ENCODE peak calls at places on chromosomes 16 and 17, in five cellular contexts. U is cardiac muscle cell, D is GM06990, G is right atrium auricular region, T is left ventricle myocardium inferior. W is an unnamed sample.
A peak's percentile ranks its signal among the peaks of the same experiment; 100 is the strongest.

GRCh38 chr17:3025421-3026124 is 37.8 kb downstream of the OR1D5 start:
- DNase-seq in U (no peak), D (no peak), G (no peak), T (no peak), W (no peak)

GRCh38 chr17:2396568-2397246 is 4.2 kb downstream of the MNT start:
- DNase-seq in U (peak; percentile 98), D (peak; percentile 80), G (peak; percentile 97), T (peak; percentile 94), W (peak; percentile 92)

GRCh38 chr17:20203761-20204263 is 194.7 kb downstream of the SPECC1 start:
- DNase-seq in U (no peak), D (peak; percentile 28), G (no peak), T (no peak), W (no peak)

GRCh38 chr16:31202402-31203385 is at the start of gene PYCARD:
- DNase-seq in U (peak; percentile 43), D (peak; percentile 81), G (no peak), T (peak; percentile 74), W (peak; percentile 33)

GRCh38 chr17:2724783-2725164 is 13.2 kb upstream of the CLUH start:
- DNase-seq in U (peak; percentile 73), D (peak; percentile 53), G (no peak), T (no peak), W (no peak)

GRCh38 chr16:10081201-10081940 is 100.9 kb downstream of the GRIN2A start:
- DNase-seq in U (no peak), D (no peak), G (no peak), T (no peak), W (no peak)

GRCh38 chr16:27547134-27547533 is 2.6 kb downstream of the GTF3C1 start:
- DNase-seq in U (no peak), D (peak; percentile 7), G (no peak), T (no peak), W (peak; percentile 9)

GRCh38 chr16:23673971-23674614 is 4.6 kb upstream of the PLK1 start:
- DNase-seq in U (peak; percentile 20), D (no peak), G (no peak), T (no peak), W (no peak)

GRCh38 chr16:63311313-63311712 is 1275.1 kb upstream of the CDH8 start:
- DNase-seq in U (no peak), D (no peak), G (no peak), T (no peak), W (no peak)

GRCh38 chr17:61284174-61284573 is 115.5 kb upstream of the TBX2 start:
- DNase-seq in U (no peak), D (no peak), G (no peak), T (no peak), W (no peak)

GRCh38 chr16:87506423-87507350 is 13.9 kb upstream of the ZCCHC14 start:
- DNase-seq in U (no peak), D (no peak), G (no peak), T (no peak), W (no peak)

GRCh38 chr17:40168262-40168832 is 8.9 kb upstream of the RAPGEFL1 start:
- DNase-seq in U (peak; percentile 78), D (no peak), G (no peak), T (no peak), W (no peak)

GRCh38 chr16:1639840-1640239 is 27.7 kb downstream of the CRAMP1 start:
- DNase-seq in U (no peak), D (no peak), G (no peak), T (no peak), W (no peak)

GRCh38 chr17:78105101-78105500 is 23.5 kb downstream of the TMC6 start:
- DNase-seq in U (no peak), D (no peak), G (no peak), T (no peak), W (no peak)

GRCh38 chr16:53341787-53342186 is 92.5 kb upstream of the RBL2 start:
- DNase-seq in U (no peak), D (no peak), G (no peak), T (no peak), W (no peak)

GRCh38 chr16:58535100-58535499 is 19.8 kb downstream of the SETD6 start:
- DNase-seq in U (no peak), D (no peak), G (no peak), T (no peak), W (no peak)

GRCh38 chr16:58533751-58534470 is 18.6 kb downstream of the SETD6 start:
- DNase-seq in U (no peak), D (no peak), G (no peak), T (peak; percentile 44), W (no peak)

GRCh38 chr16:58536278-58536677 is 21.0 kb downstream of the SETD6 start:
- DNase-seq in U (no peak), D (no peak), G (no peak), T (no peak), W (no peak)

DNA sequence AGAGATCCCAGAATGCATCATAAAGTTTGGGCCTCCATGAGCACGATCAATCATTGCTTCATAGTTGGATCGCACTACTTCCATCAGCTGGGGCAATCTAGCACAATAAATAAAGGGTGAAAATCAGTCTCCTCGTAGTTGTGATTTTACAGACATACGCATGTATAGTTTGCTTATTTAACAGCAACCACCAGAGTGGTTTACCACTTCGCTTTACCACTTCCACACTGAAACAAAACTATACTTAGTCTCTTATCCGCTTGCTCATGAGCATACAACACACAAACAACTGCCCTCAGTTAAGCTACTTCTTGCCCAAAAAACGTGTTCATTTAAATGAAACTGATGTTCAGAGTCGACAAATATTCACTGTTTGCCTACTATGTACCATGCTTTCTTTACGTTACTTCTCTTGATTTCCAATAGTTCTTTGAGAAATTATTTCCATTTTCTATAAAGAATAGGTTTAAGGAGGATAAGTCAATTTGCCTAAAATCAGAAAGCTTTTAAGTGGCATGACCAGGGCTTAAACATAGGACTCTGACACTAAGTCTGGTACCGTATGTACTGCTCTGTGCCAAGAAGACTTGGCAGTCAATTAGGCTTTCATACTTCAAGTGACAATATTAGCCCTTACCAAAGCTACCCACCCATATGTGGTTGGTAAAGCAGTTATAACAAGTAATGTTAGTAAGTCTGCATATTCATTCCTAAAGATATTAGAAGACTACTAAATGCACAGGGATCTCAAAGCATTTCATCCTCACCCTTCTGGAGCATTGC is 22.0 kb downstream of the SETD6 start:
- DNase-seq in U (no peak), D (no peak), G (no peak), T (no peak), W (no peak)
- H3K36me3 ChIP-seq in U (peaks cover 94% of the 10 kb centered on the region), D (peaks cover 34% of the 10 kb centered on the region), G (peaks cover 86% of the 10 kb centered on the region), T (peaks cover 94% of the 10 kb centered on the region), W (peaks cover 97% of the 10 kb centered on the region)

GRCh38 chr17:75897076-75898019 is 597 bp upstream of the TRIM65 start:
- DNase-seq in U (no peak), D (no peak), G (no peak), T (no peak), W (no peak)
- H3K36me3 ChIP-seq in U (peaks cover 28% of the 10 kb centered on the region), D (peaks cover 15% of the 10 kb centered on the region), G (peaks cover 42% of the 10 kb centered on the region), T (peaks cover 44% of the 10 kb centered on the region), W (peaks cover 46% of the 10 kb centered on the region)

DNA sequence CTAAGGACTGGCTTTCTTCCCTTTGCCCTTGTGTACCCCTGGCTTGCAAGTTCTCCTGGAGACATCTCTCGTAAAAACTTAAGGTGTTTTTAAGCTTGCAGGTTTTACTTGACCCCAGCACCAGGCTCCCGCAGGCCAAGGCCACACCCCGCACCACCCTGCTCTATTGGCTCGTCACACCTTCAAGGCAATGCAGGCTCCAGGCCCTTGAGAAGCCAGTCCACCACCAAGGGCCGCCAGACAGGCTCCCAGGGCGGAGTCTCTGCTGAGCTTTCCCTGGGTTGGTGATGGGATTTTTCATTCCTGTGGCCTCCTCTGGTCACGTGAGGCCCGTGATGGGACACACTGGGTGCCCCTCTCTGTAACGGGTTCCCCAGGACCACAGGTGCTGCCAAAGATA is 9.9 kb downstream of the CSNK1D start:
- DNase-seq in U (no peak), D (no peak), G (no peak), T (no peak), W (no peak)
- H3K36me3 ChIP-seq in U (peaks cover 55% of the 10 kb centered on the region), D (peaks cover 54% of the 10 kb centered on the region), G (peaks cover 80% of the 10 kb centered on the region), T (peaks cover 70% of the 10 kb centered on the region), W (peaks cover 92% of the 10 kb centered on the region)

DNA sequence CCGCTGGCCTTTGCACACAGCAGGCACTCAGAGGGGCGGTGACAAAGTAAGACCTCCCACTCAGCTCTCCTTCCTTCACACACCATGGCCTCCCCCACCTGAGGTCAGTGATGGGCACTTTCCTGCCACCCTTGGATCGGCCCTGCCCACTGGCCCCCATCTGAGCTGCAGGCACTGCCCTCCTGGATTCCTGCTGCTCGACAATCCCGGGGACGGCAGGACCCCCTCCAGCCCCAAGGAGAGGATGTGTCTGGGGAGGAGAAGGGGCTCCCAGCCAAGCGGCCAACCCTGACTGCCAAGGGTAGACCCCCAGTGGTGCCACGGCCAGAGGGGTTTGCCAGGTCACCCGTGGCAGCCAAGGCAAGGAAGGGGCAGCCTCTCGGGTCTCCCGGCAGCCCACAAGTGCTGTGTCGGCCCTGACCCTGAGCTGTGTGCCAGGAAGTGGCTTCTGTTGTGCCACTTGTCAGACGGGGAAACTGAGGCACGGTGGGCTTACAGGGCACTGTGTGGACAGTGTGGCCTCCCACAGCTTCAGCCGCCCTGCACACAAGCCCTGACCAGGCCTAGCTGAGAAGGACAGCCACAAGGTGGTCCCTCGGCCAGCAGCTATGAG is 22.7 kb downstream of the PIEZO1 start:
- DNase-seq in U (no peak), D (no peak), G (no peak), T (no peak), W (no peak)
- H3K36me3 ChIP-seq in U (no peaks in the 10 kb centered on the region), D (peaks cover 8% of the 10 kb centered on the region), G (no peaks in the 10 kb centered on the region), T (no peaks in the 10 kb centered on the region), W (no peaks in the 10 kb centered on the region)

DNA sequence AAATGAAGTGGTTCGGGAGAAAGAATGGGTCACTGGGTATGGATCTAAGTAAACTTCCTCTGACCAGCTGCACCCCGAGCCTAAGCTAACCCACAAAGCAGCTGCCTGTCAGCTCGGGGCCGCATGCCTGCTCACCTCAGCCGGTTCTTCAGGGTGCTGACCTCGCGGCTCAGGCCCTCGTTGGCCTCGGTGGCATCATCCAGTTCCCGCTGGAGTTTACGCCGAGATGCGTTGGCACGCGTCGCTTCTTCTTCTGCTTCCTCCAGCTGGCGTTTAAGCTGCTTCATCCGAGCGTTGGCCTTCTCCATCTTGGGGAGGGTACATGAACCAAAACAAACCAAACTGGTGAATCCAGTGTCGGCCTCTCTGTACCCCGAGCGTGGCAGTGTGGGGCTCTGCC is 41.1 kb downstream of the NDEL1 start:
- DNase-seq in U (no peak), D (no peak), G (no peak), T (no peak), W (no peak)
- H3K36me3 ChIP-seq in U (peaks cover 80% of the 10 kb centered on the region), D (peaks cover 52% of the 10 kb centered on the region), G (peaks cover 83% of the 10 kb centered on the region), T (peaks cover 85% of the 10 kb centered on the region), W (peaks cover 13% of the 10 kb centered on the region)

W was measured in BE2C.